ENCODE peak calls at places on chromosomes 2 and 18, in four cellular contexts. M, Q, Y and D are unnamed samples.

GRCh38 chr2:172087191-172087779 is 2.0 kb downstream of the DLX1 start:
- DNase-seq in Q (no peak), M (no peak), Y (no peak), D (no peak)

GRCh38 chr2:213232649-213233437 is 51.4 kb upstream of the SPAG16 start:
- DNase-seq in Q (no peak), Y (no peak), M (peak; percentile 17), D (peak; percentile 44)

GRCh38 chr2:134253804-134254203 is at the start of gene MGAT5:
- DNase-seq in M (no peak), Y (no peak), Q (peak; percentile 38), D (no peak)

GRCh38 chr18:63262369-63263335 is 56.9 kb downstream of the BCL2 start:
- DNase-seq in Y (no peak), Q (no peak), M (no peak), D (no peak)

GRCh38 chr2:72676341-72677025 is 149.3 kb downstream of the EXOC6B start:
- DNase-seq in M (no peak), Y (no peak), Q (no peak), D (no peak)

GRCh38 chr2:59909147-59909546 is 644.3 kb downstream of the BCL11A start:
- DNase-seq in M (no peak), Q (no peak), Y (no peak), D (no peak)

GRCh38 chr18:77668219-77668618 is 418.6 kb downstream of the GALR1 start:
- DNase-seq in Y (no peak), Q (no peak), M (no peak), D (no peak)

GRCh38 chr2:108382196-108382595 is 4.4 kb downstream of the SULT1C4 start:
- DNase-seq in Q (no peak), Y (no peak), M (no peak), D (no peak)

GRCh38 chr2:159604159-159604558 is 12.2 kb downstream of the BAZ2B start:
- DNase-seq in Y (no peak), M (no peak), Q (no peak), D (no peak)

GRCh38 chr2:235951980-235952379 is 216.2 kb downstream of the GBX2 start:
- DNase-seq in M (no peak), Y (no peak), Q (no peak), D (peak; percentile 17)

GRCh38 chr2:181354626-181355025 is 102.6 kb upstream of the ITGA4 start:
- DNase-seq in Q (no peak), Y (no peak), M (peak; percentile 78), D (no peak)

GRCh38 chr2:4715065-4715464 is 977.1 kb upstream of the SOX11 start:
- DNase-seq in M (no peak), Y (no peak), Q (no peak), D (no peak)

GRCh38 chr2:45323344-45323743 is 287.7 kb downstream of the SRBD1 start:
- DNase-seq in M (no peak), Q (no peak), Y (no peak), D (no peak)

GRCh38 chr2:46846454-46846990 is 69.1 kb downstream of the MCFD2 start:
- DNase-seq in Q (no peak), Y (no peak), M (peak; percentile 54), D (no peak)

GRCh38 chr18:22250026-22250425 is 80.6 kb downstream of the GATA6 start:
- DNase-seq in M (no peak), Y (no peak), Q (no peak), D (no peak)

GRCh38 chr2:146814971-146815370 is 1029.9 kb upstream of the ACVR2A start:
- DNase-seq in Q (no peak), M (no peak), Y (no peak), D (no peak)

GRCh38 chr2:200064879-200065278 is 109.5 kb downstream of the MAIP1 start:
- DNase-seq in Q (no peak), Y (no peak), M (no peak), D (no peak)

GRCh38 chr2:10787176-10787968 is 25.2 kb downstream of the PDIA6 start:
- DNase-seq in M (no peak), Q (no peak), Y (peak; percentile 25), D (no peak)

GRCh38 chr2:118459425-118459824 is 371.2 kb downstream of the INSIG2 start:
- DNase-seq in Y (no peak), M (no peak), Q (no peak), D (no peak)

GRCh38 chr2:234558642-234559041 is 61.8 kb upstream of the ARL4C start:
- DNase-seq in Q (no peak), M (peak; percentile 23), Y (no peak), D (no peak)

GRCh38 chr2:20352230-20353216 is 1.9 kb upstream of the PUM2 start:
- DNase-seq in Q (no peak), M (no peak), Y (no peak), D (no peak)

GRCh38 chr2:149490296-149490695 is 97.3 kb downstream of the MMADHC start:
- DNase-seq in Y (no peak), Q (peak; percentile 12), M (peak; percentile 39), D (no peak)